ENCODE peak calls at places on chromosome 14, in four cellular contexts. D, V, N and B are unnamed samples.

GRCh38 chr14:90553921-90554336 is 157.1 kb downstream of the CALM1 start:
- DNase-seq in D (no peak), V (no peak), N (no peak), B (no peak)

GRCh38 chr14:23573384-23573783 is 5.2 kb downstream of the JPH4 start:
- DNase-seq in D (no peak), V (no peak), N (no peak), B (peak; percentile 35)

GRCh38 chr14:42110167-42110566 is 503.5 kb downstream of the LRFN5 start:
- DNase-seq in D (no peak), V (peak; percentile 85), N (no peak), B (peak; percentile 53)

GRCh38 chr14:56309198-56309597 is 191.0 kb downstream of the PELI2 start:
- DNase-seq in D (no peak), V (no peak), N (no peak), B (no peak)

GRCh38 chr14:88554458-88555286 is at the start of gene PTPN21:
- DNase-seq in D (peak; percentile 87), V (peak; percentile 81), N (peak; percentile 84), B (peak; percentile 91)

GRCh38 chr14:92321701-92322100 is 1.3 kb upstream of the SLC24A4 start:
- DNase-seq in D (no peak), V (no peak), N (no peak), B (no peak)

GRCh38 chr14:26703967-26704366 is 106.1 kb upstream of the NOVA1 start:
- DNase-seq in D (no peak), V (no peak), N (no peak), B (no peak)

GRCh38 chr14:22556990-22557623 is 31.9 kb downstream of the DAD1 start:
- DNase-seq in D (peak; percentile 91), V (peak; percentile 78), N (peak; percentile 89), B (peak; percentile 95)

GRCh38 chr14:48936352-48936751 is 649.8 kb downstream of the RPS29 start:
- DNase-seq in D (no peak), V (peak; percentile 60), N (no peak), B (no peak)

GRCh38 chr14:94295360-94296180 is 2.5 kb upstream of the SERPINA10 start:
- DNase-seq in D (no peak), V (no peak), N (no peak), B (no peak)

GRCh38 chr14:62077676-62078261 is 315.5 kb downstream of the SNAPC1 start:
- DNase-seq in D (no peak), V (no peak), N (no peak), B (no peak)

GRCh38 chr14:69614592-69614991 is 3.2 kb downstream of the SUSD6 start:
- DNase-seq in D (no peak), V (no peak), N (peak; percentile 47), B (no peak)

GRCh38 chr14:90272523-90272922 is 16.2 kb downstream of the PSMC1 start:
- DNase-seq in D (no peak), V (no peak), N (no peak), B (no peak)

GRCh38 chr14:70665448-70666363 is 24.0 kb downstream of the TTC9 start:
- DNase-seq in D (peak; percentile 56), V (peak; percentile 94), N (peak; percentile 84), B (peak; percentile 72)

GRCh38 chr14:24224618-24225071 is 7.5 kb downstream of the NEDD8 start:
- DNase-seq in D (no peak), V (peak; percentile 25), N (no peak), B (no peak)

GRCh38 chr14:23910081-23910875 is 43.3 kb upstream of the DHRS4 start:
- DNase-seq in D (peak; percentile 62), V (peak; percentile 79), N (peak; percentile 54), B (peak; percentile 96)

GRCh38 chr14:37088356-37088755 is 84.0 kb downstream of the SLC25A21 start:
- DNase-seq in D (no peak), V (no peak), N (no peak), B (no peak)

GRCh38 chr14:64745511-64746041 is 41.4 kb downstream of the PLEKHG3 start:
- DNase-seq in D (no peak), V (no peak), N (no peak), B (peak; percentile 66)

GRCh38 chr14:58826845-58827686 is 189.3 kb downstream of the DACT1 start:
- DNase-seq in D (no peak), V (peak; percentile 61), N (no peak), B (no peak)

GRCh38 chr14:71231521-71232393 is 324.5 kb downstream of the PCNX1 start:
- DNase-seq in D (no peak), V (no peak), N (no peak), B (peak; percentile 63)

GRCh38 chr14:70692210-70692609 is 50.5 kb downstream of the TTC9 start:
- DNase-seq in D (no peak), V (no peak), N (peak; percentile 21), B (no peak)

GRCh38 chr14:22882529-22883190 is 362 bp upstream of the REM2 start:
- DNase-seq in D (no peak), V (peak; percentile 39), N (peak; percentile 55), B (peak; percentile 86)

GRCh38 chr14:67371247-67372148 is 11.4 kb downstream of the EIF2S1 start:
- DNase-seq in D (no peak), V (no peak), N (no peak), B (no peak)

GRCh38 chr14:55628426-55628825 is 48.4 kb downstream of the KTN1 start:
- DNase-seq in D (no peak), V (peak; percentile 58), N (no peak), B (no peak)

GRCh38 chr14:104047761-104048160 is 37.7 kb upstream of the ASPG start:
- DNase-seq in D (no peak), V (no peak), N (no peak), B (no peak)

GRCh38 chr14:59116984-59117415 is 71.5 kb upstream of the DAAM1 start:
- DNase-seq in D (no peak), V (peak; percentile 99), N (no peak), B (no peak)

GRCh38 chr14:101426466-101426865 is 134.8 kb upstream of the DIO3 start:
- DNase-seq in D (no peak), V (no peak), N (no peak), B (no peak)

GRCh38 chr14:89444536-89445125 is 27.6 kb upstream of the FOXN3 start:
- DNase-seq in D (no peak), V (no peak), N (no peak), B (no peak)

GRCh38 chr14:93014038-93015023 is 91.4 kb downstream of the CHGA start:
- DNase-seq in D (no peak), V (no peak), N (no peak), B (no peak)

DNA sequence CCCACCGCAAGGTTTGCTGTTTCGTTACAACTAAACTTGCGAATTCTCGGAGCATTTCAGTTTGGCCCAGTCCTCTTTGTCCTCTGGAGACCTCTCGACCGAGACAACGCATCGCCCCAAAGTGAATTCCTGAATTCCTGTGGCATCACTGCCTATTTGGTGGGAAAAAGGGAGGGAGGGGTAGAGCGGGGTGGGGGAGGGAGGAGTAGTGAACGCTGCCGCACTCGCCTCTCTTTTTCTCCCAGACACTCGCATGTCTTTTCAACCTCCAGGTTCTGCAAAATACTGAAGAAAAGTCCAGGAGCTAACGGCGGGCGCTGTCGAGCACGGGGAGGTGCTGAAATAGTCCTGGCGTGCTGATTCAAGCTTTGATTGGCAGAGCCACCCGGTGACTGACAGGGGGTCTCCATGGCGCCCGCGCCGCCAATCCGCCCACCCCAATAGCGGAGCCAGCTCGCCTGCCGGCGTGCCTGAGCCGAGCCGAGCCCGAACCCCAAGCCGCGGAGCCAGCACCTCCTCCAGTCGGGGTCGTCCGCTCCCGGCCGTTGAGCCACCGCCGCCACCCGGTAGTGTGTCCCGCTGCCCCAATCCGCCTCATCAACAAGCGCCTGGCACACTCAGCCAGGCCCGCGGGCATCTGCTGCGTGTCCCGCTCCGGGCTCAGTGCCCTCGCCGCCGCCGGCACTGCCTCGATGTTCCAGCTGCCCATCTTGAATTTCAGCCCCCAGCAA is at the start of gene SIX6:
- DNase-seq in D (no peak), V (no peak), N (no peak), B (peak; percentile 95)
- TF ChIP-seq CTCF in D (no peak), V (no peak), N (no peak), B (no peak)

DNA sequence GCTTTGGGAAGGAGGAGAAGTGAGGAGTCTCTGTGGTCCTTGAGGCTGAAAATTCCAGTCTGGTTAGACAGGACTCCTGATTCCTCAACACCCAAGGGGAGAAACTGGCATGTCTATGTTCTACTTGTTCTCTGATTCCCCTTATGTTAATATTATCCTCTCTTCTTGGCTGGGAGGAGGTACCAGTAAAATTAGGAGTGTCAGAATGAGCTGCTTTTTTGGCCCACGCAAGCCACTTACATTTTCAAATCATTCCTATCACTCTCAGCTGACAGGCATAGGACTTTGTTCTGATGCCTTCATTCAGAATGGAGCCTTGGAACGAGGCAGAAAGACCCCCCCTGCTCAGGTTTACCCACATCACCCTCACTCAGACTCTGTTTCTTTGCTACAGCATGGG is 1077.2 kb downstream of the BCL11B start:
- DNase-seq in D (no peak), V (no peak), N (no peak), B (no peak)
- H3K9me3 ChIP-seq in D (no peaks in the 10 kb centered on the region), V (no peaks in the 10 kb centered on the region), N (no peaks in the 10 kb centered on the region), B (no peaks in the 10 kb centered on the region)

DNA sequence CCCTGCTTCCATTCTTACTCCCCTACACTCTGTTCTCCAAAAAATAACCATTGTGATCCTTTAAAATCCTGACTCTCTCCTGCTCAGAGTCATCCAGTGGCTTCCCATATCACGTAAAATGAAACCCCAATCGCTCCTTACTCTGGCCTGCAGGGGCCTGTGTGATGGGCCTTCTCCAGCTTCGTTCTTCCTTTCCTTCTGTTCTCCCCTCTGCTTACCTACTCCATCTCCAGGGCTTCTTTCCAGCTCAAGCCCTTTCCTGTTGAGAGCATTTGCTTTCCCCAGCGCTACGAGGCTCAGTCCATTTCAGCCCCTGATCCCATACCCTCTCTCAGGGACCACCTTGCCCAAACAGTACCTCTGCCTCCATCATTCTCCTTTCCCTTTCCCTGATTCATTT is 144.4 kb upstream of the ARHGAP5 start:
- DNase-seq in D (no peak), V (no peak), N (no peak), B (peak; percentile 57)
- H3K4me1 ChIP-seq in D (no peaks in the 10 kb centered on the region), V (peaks cover 46% of the 10 kb centered on the region), N (no peaks in the 10 kb centered on the region), B (no peaks in the 10 kb centered on the region)

DNA sequence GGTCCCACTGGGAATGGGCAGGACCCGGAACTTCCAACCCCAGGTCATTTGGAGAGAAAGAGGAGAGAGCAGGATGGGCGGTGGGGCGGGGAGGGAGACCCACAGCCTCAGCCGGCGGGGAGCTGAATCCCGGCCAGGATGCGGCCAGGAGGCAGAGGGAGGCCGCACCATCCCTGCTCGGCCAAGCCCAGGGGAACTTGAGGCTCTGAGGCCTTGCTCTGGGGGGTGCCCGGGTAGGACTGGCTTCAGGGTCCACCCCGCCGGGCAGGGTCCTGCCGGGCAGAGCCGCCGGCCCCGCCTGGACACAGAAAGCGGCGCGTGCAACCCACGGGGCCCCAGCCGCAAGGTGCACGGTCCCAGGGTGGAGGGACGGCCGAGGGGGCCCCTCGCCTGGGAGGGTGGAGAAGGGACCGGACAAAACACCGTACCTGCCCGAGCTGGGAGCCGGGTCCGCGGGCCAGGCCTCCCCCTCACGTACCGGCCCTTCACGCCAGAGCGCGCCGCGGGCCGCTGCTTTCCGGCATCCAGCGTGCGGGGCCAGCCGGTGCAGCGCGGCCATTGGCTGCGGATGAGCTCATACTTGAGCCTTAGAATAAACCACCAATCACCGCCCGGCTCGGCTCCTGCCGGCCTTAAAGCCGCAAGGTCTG is at the start of gene RPS6KL1:
- DNase-seq in D (peak; percentile 89), V (peak; percentile 89), N (peak; percentile 88), B (peak; percentile 95)
- TF ChIP-seq CTCF in D (no peak), V (no peak), N (no peak), B (no peak)

GRCh38 chr14:105855893-105856675 is 329.7 kb downstream of the TMEM121 start:
- DNase-seq in D (peak; percentile 34), V (no peak), N (peak; percentile 7), B (peak; percentile 15)

GRCh38 chr14:105853907-105854599 is 327.7 kb downstream of the TMEM121 start:
- DNase-seq in D (no peak), V (no peak), N (peak; percentile 6), B (peak; percentile 16)

GRCh38 chr14:105856676-105857222 is 330.4 kb downstream of the TMEM121 start:
- DNase-seq in D (peak; percentile 30), V (no peak), N (peak; percentile 4), B (peak; percentile 4)

GRCh38 chr14:105854600-105855245 is 328.3 kb downstream of the TMEM121 start:
- DNase-seq in D (no peak), V (no peak), N (peak; percentile 5), B (peak; percentile 24)

GRCh38 chr14:105855246-105855892 is 329.0 kb downstream of the TMEM121 start:
- DNase-seq in D (peak; percentile 44), V (no peak), N (no peak), B (peak; percentile 15)
- H3K9me3 ChIP-seq in D (no peaks in the 10 kb centered on the region), V (no peaks in the 10 kb centered on the region), N (no peaks in the 10 kb centered on the region), B (peaks cover 36% of the 10 kb centered on the region)